ENCODE peak calls at places on chromosome 3, in nine cellular contexts. L is OCI-LY7, T is GM23338, I is PC-3, E is MM.1S, V is PC-9, F is HCT116, D is hepatocyte, R is SK-N-SH. Z is an unnamed sample.
A peak's percentile ranks its signal among the peaks of the same experiment; 100 is the strongest.

GRCh38 chr3:20930034-20930433 is 744.0 kb upstream of the SGO1 start:
- DNase-seq in L (peak; percentile 55), T (peak; percentile 64), I (peak; percentile 37), E (peak; percentile 46), V (no peak), F (no peak), D (peak; percentile 19), R (peak; percentile 10), Z (peak; percentile 37)

GRCh38 chr3:124878561-124879394 is 8.4 kb downstream of the ITGB5 start:
- DNase-seq in L (no peak), T (no peak), I (peak; percentile 90), E (no peak), V (peak; percentile 80), F (peak; percentile 89), D (peak; percentile 40), R (no peak), Z (peak; percentile 94)

GRCh38 chr3:9951962-9952805 is at the start of gene PRRT3:
- DNase-seq in L (peak; percentile 75), T (peak; percentile 88), I (peak; percentile 58), E (peak; percentile 59), V (no peak), F (no peak), D (peak; percentile 55), R (peak; percentile 86), Z (peak; percentile 78)

GRCh38 chr3:62604301-62604700 is 231.0 kb upstream of the FEZF2 start:
- DNase-seq in L (no peak), T (no peak), I (peak; percentile 70), E (no peak), V (peak; percentile 45), F (no peak), D (no peak), R (no peak), Z (peak; percentile 93)

GRCh38 chr3:53074366-53074696 is 28.5 kb upstream of the SFMBT1 start:
- DNase-seq in L (no peak), T (no peak), I (no peak), E (no peak), V (no peak), F (no peak), D (no peak), R (no peak), Z (no peak)

GRCh38 chr3:142866841-142867631 is 21.8 kb downstream of the PCOLCE2 start:
- DNase-seq in L (no peak), T (peak; percentile 99), I (peak; percentile 11), E (peak; percentile 43), V (peak; percentile 69), F (peak; percentile 45), D (peak; percentile 60), R (no peak), Z (no peak)

GRCh38 chr3:116018651-116019050 is 395.3 kb downstream of the GAP43 start:
- DNase-seq in L (no peak), T (no peak), I (no peak), E (no peak), V (no peak), F (no peak), D (no peak), R (no peak), Z (peak; percentile 77)

GRCh38 chr3:133386876-133387275 is 13.0 kb upstream of the BFSP2 start:
- DNase-seq in L (peak; percentile 37), T (no peak), I (no peak), E (no peak), V (no peak), F (no peak), D (no peak), R (no peak), Z (no peak)

GRCh38 chr3:193883551-193883950 is 252.4 kb upstream of the HES1 start:
- DNase-seq in L (no peak), T (no peak), I (peak; percentile 73), E (no peak), V (peak; percentile 58), F (no peak), D (no peak), R (no peak), Z (no peak)

GRCh38 chr3:155743616-155744015 is 1.3 kb downstream of the PLCH1 start:
- DNase-seq in L (no peak), T (no peak), I (no peak), E (no peak), V (no peak), F (no peak), D (no peak), R (peak; percentile 23), Z (peak; percentile 18)

GRCh38 chr3:37922721-37923575 is 61.3 kb downstream of the CTDSPL start:
- DNase-seq in L (no peak), T (no peak), I (peak; percentile 40), E (no peak), V (no peak), F (no peak), D (no peak), R (no peak), Z (peak; percentile 75)

GRCh38 chr3:14388200-14388599 is 14.2 kb upstream of the SLC6A6 start:
- DNase-seq in L (peak; percentile 58), T (no peak), I (no peak), E (no peak), V (no peak), F (no peak), D (no peak), R (no peak), Z (peak; percentile 47)

GRCh38 chr3:38616658-38617057 is 32.8 kb downstream of the SCN5A start:
- DNase-seq in L (no peak), T (no peak), I (no peak), E (no peak), V (no peak), F (no peak), D (no peak), R (no peak), Z (no peak)

GRCh38 chr3:151037746-151038145 is 47.7 kb upstream of the MED12L start:
- DNase-seq in L (no peak), T (no peak), I (peak; percentile 75), E (no peak), V (peak; percentile 77), F (peak; percentile 4), D (peak; percentile 46), R (no peak), Z (peak; percentile 97)

GRCh38 chr3:63146154-63146553 is 132.0 kb upstream of the SYNPR start:
- DNase-seq in L (no peak), T (no peak), I (no peak), E (no peak), V (no peak), F (no peak), D (no peak), R (no peak), Z (no peak)

GRCh38 chr3:44506556-44506955 is 29.1 kb upstream of the ZNF445 start:
- DNase-seq in L (no peak), T (no peak), I (no peak), E (no peak), V (no peak), F (no peak), D (no peak), R (no peak), Z (no peak)

GRCh38 chr3:194631696-194632095 is 1.5 kb downstream of the TMEM44 start:
- DNase-seq in L (no peak), T (no peak), I (no peak), E (no peak), V (no peak), F (no peak), D (no peak), R (no peak), Z (no peak)

GRCh38 chr3:171342200-171342599 is 118.0 kb downstream of the TNIK start:
- DNase-seq in L (no peak), T (no peak), I (no peak), E (no peak), V (no peak), F (no peak), D (no peak), R (no peak), Z (no peak)

GRCh38 chr3:109532257-109533216 is 195.2 kb upstream of the DPPA4 start:
- DNase-seq in L (peak; percentile 1), T (peak; percentile 85), I (peak; percentile 78), E (peak; percentile 58), V (peak; percentile 71), F (peak; percentile 72), D (peak; percentile 74), R (peak; percentile 27), Z (peak; percentile 78)

GRCh38 chr3:11236588-11237461 is 35.4 kb upstream of the ATG7 start:
- DNase-seq in L (peak; percentile 70), T (peak; percentile 90), I (peak; percentile 94), E (peak; percentile 78), V (peak; percentile 88), F (peak; percentile 64), D (peak; percentile 87), R (peak; percentile 70), Z (peak; percentile 50)

GRCh38 chr3:177904661-177905060 is 631.6 kb upstream of the KCNMB2 start:
- DNase-seq in L (no peak), T (no peak), I (peak; percentile 9), E (no peak), V (no peak), F (no peak), D (no peak), R (no peak), Z (peak; percentile 49)

DNA sequence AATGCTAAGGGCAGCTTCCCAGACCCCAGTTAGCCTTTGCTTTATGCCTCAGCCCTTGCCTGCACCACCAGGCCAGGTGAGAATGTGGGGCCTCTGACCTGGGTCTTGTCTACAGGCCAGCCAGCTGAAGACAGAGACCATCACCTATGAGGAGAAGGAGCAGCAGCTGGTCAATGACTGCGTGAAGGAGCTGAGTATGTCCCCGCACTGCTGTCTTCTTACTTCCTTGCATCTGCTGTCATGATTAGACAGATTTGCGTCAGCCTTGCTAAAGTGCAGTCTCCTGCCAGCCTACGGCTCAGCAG is 74.6 kb downstream of the CCK start:
- DNase-seq in L (peak; percentile 70), T (no peak), I (no peak), E (no peak), V (no peak), F (no peak), D (no peak), R (no peak), Z (no peak)
- H3K4me1 ChIP-seq in L (peaks cover 68% of the 10 kb centered on the region), T (peaks cover 20% of the 10 kb centered on the region), I (no peaks in the 10 kb centered on the region), E (peaks cover 53% of the 10 kb centered on the region), V (no peaks in the 10 kb centered on the region), F (peaks cover 32% of the 10 kb centered on the region), D (no peaks in the 10 kb centered on the region), R (no peaks in the 10 kb centered on the region), Z (no peaks in the 10 kb centered on the region)

GRCh38 chr3:51773529-51773928 is 5.5 kb downstream of the IQCF6 start:
- DNase-seq in L (no peak), T (peak; percentile 53), I (peak; percentile 10), E (no peak), V (no peak), F (no peak), D (no peak), R (no peak), Z (no peak)
- H3K9me2 ChIP-seq in L (no peaks in the 10 kb centered on the region), T (peaks cover 4% of the 10 kb centered on the region), I (no peaks in the 10 kb centered on the region), E (no peaks in the 10 kb centered on the region), V (no peaks in the 10 kb centered on the region), F (no peaks in the 10 kb centered on the region), D (no peaks in the 10 kb centered on the region), R (no peaks in the 10 kb centered on the region), Z (no peaks in the 10 kb centered on the region)

GRCh38 chr3:64705946-64706345 is 18.1 kb upstream of the ADAMTS9 start:
- DNase-seq in L (no peak), T (no peak), I (no peak), E (no peak), V (no peak), F (no peak), D (no peak), R (no peak), Z (no peak)

GRCh38 chr3:64708456-64708855 is 20.7 kb upstream of the ADAMTS9 start:
- DNase-seq in L (no peak), T (peak; percentile 15), I (no peak), E (no peak), V (no peak), F (no peak), D (no peak), R (no peak), Z (no peak)
- H2AFZ ChIP-seq in L (no peak overlapping the region), T (no peak overlapping the region), I (no peak overlapping the region), E (no peak overlapping the region), V (no peak overlapping the region), F (no peak overlapping the region), D (no peak overlapping the region), R (no peak overlapping the region), Z (no peak overlapping the region)

GRCh38 chr3:119176778-119177177 is 3.4 kb downstream of the UPK1B start:
- DNase-seq in L (no peak), T (no peak), I (no peak), E (no peak), V (no peak), F (no peak), D (no peak), R (no peak), Z (no peak)
- H3K4me1 ChIP-seq in L (no peaks in the 10 kb centered on the region), T (no peaks in the 10 kb centered on the region), I (peaks cover 41% of the 10 kb centered on the region), E (no peaks in the 10 kb centered on the region), V (peaks cover 35% of the 10 kb centered on the region), F (no peaks in the 10 kb centered on the region), D (peaks cover 4% of the 10 kb centered on the region), R (no peaks in the 10 kb centered on the region), Z (peaks cover 14% of the 10 kb centered on the region)

Z was measured in GM23248.